ENCODE peak calls at places on chromosomes 1 and 21, in six cellular contexts. A is fibroblast of mammary gland; Q is CD8-positive, alpha-beta T cell; T is esophagus squamous epithelium; H is tibial artery; R is uterus. C is an unnamed sample.

GRCh38 chr1:11794446-11795237 is 11.1 kb downstream of the MTHFR start:
- DNase-seq in A (no peak), Q (no peak), T (no peak), H (no peak), R (no peak), C (no peak)

GRCh38 chr21:20276954-20277353 is 721.3 kb upstream of the NCAM2 start:
- DNase-seq in A (no peak), Q (no peak), T (no peak), H (no peak), R (no peak), C (no peak)

GRCh38 chr1:88922214-88922613 is 30.8 kb upstream of the GTF2B start:
- DNase-seq in A (no peak), Q (no peak), T (no peak), H (no peak), R (no peak), C (no peak)

GRCh38 chr1:223018534-223018933 is 124.5 kb downstream of the TLR5 start:
- DNase-seq in A (no peak), Q (no peak), T (no peak), H (no peak), R (no peak), C (no peak)

GRCh38 chr1:89546082-89546889 is 21.7 kb downstream of the LRRC8B start:
- DNase-seq in A (peak), Q (no peak), T (no peak), H (no peak), R (no peak), C (no peak)

GRCh38 chr1:187051618-187052232 is 223.0 kb downstream of the PLA2G4A start:
- DNase-seq in A (peak), Q (no peak), T (no peak), H (no peak), R (no peak), C (no peak)

GRCh38 chr1:32775640-32776337 is 41.4 kb downstream of the YARS1 start:
- DNase-seq in A (peak), Q (no peak), T (no peak), H (no peak), R (no peak), C (no peak)

GRCh38 chr1:200226268-200226968 is 183.4 kb downstream of the ZNF281 start:
- DNase-seq in A (no peak), Q (no peak), T (no peak), H (no peak), R (no peak), C (no peak)

GRCh38 chr1:178496410-178497135 is at the start of gene CLEC20A:
- DNase-seq in A (no peak), Q (no peak), T (no peak), H (no peak), R (no peak), C (no peak)

GRCh38 chr1:227774721-227775665 is 39.8 kb downstream of the SNAP47 start:
- DNase-seq in A (peak), Q (no peak), T (no peak), H (no peak), R (peak), C (no peak)

GRCh38 chr1:9793291-9793690 is 30.5 kb downstream of the CLSTN1 start:
- DNase-seq in A (no peak), Q (no peak), T (no peak), H (no peak), R (no peak), C (no peak)

GRCh38 chr1:181038399-181038873 is 4.7 kb downstream of the MR1 start:
- DNase-seq in A (peak), Q (peak), T (no peak), H (no peak), R (peak), C (no peak)

GRCh38 chr1:144101397-144102050 is 129.7 kb upstream of the FAM72C start:
- DNase-seq in A (peak), Q (peak), T (no peak), H (peak), R (peak), C (peak)

GRCh38 chr1:186884266-186884665 is 55.5 kb downstream of the PLA2G4A start:
- DNase-seq in A (peak), Q (no peak), T (no peak), H (no peak), R (no peak), C (no peak)

GRCh38 chr1:75991497-75992114 is 59.4 kb upstream of the ASB17 start:
- DNase-seq in A (peak), Q (peak), T (peak), H (peak), R (peak), C (peak)

GRCh38 chr1:177585492-177586220 is 384.2 kb downstream of the SEC16B start:
- DNase-seq in A (peak), Q (no peak), T (no peak), H (no peak), R (no peak), C (no peak)

GRCh38 chr1:5982868-5983267 is 9.4 kb downstream of the NPHP4 start:
- DNase-seq in A (peak), Q (no peak), T (no peak), H (no peak), R (no peak), C (no peak)

GRCh38 chr1:21295059-21295401 is 4.8 kb upstream of the ECE1 start:
- DNase-seq in A (peak), Q (peak), T (no peak), H (no peak), R (no peak), C (no peak)

GRCh38 chr1:82108843-82109242 is 308.1 kb downstream of the ADGRL2 start:
- DNase-seq in A (no peak), Q (no peak), T (no peak), H (no peak), R (no peak), C (no peak)

GRCh38 chr1:91883470-91883869 is 2.5 kb downstream of the TGFBR3 start:
- DNase-seq in A (peak), Q (no peak), T (no peak), H (no peak), R (no peak), C (no peak)
- TF ChIP-seq CTCF in A (peak), Q (peak), T (peak), H (peak), R (peak), C (peak)

GRCh38 chr21:45491056-45491455 is 51.2 kb downstream of the SLC19A1 start:
- DNase-seq in A (no peak), Q (no peak), T (no peak), H (no peak), R (no peak), C (no peak)

GRCh38 chr21:45490049-45490731 is 52.0 kb downstream of the SLC19A1 start:
- DNase-seq in A (no peak), Q (no peak), T (no peak), H (no peak), R (no peak), C (no peak)

GRCh38 chr21:45488839-45489479 is 53.3 kb downstream of the SLC19A1 start:
- DNase-seq in A (no peak), Q (no peak), T (no peak), H (no peak), R (no peak), C (no peak)

GRCh38 chr21:45487891-45488600 is 54.2 kb downstream of the SLC19A1 start:
- DNase-seq in A (no peak), Q (no peak), T (no peak), H (no peak), R (no peak), C (no peak)

DNA sequence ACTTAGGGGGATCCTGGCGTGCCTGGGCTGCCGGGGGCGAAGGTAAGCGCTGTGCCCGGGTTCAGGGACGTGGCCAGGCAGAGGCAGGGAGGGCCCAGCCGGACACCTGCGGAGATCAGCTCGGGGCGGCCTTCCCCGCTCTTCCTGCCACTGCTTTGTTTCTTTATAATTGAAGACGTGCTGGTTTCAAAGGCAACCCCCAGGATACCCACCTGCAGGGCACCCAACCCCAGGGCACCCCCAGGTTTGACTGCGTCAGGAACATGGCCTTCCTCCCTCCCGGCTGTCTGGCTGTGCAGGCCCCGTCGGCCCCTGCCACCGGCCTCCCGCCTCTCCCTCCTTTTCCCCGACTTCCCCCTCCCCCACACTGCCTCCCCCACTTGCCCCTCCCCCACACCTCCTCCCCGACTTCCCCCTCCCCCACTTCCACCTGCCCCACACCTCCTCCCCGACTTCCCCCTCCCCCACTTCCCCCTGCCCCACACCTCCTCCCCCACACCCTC is 52.7 kb downstream of the SLC19A1 start:
- DNase-seq in A (no peak), Q (no peak), T (no peak), H (no peak), R (no peak), C (no peak)
- H3K4me3 ChIP-seq in A (no peak), Q (no peak), T (no peak), H (no peak), R (no peak), C (no peak)

GRCh38 chr1:212110617-212111016 is 75.1 kb downstream of the DTL start:
- DNase-seq in A (peak), Q (no peak), T (no peak), H (no peak), R (no peak), C (no peak)
- TF ChIP-seq CTCF in A (peak), Q (no peak), T (no peak), H (no peak), R (no peak), C (peak)

GRCh38 chr1:174800951-174801350 is 198.8 kb upstream of the CACYBP start:
- DNase-seq in A (no peak), Q (no peak), T (no peak), H (no peak), R (no peak), C (no peak)
- H3K4me3 ChIP-seq in A (no peak), Q (peak), T (peak), H (peak), R (no peak), C (peak)